ENCODE peak calls at places on chromosomes 3 and 15, in four cellular contexts. K is SK-N-SH, J is HCT116, U is IMR-90. D is an unnamed sample.

GRCh38 chr3:127050733-127051132 is 67.8 kb downstream of the PLXNA1 start:
- DNase-seq in K (no peak), J (no peak), U (no peak), D (no peak)

GRCh38 chr15:70512772-70513362 is 250.5 kb downstream of the UACA start:
- DNase-seq in K (peak; percentile 70), J (peak; percentile 71), U (peak; percentile 51), D (peak; percentile 93)

GRCh38 chr3:173892547-173892946 is 495.0 kb downstream of the NLGN1 start:
- DNase-seq in K (no peak), J (no peak), U (no peak), D (no peak)

GRCh38 chr15:35309886-35310285 is 224.8 kb upstream of the NANOGP8 start:
- DNase-seq in K (no peak), J (no peak), U (peak; percentile 44), D (no peak)

GRCh38 chr15:80599359-80599758 is 95.8 kb upstream of the ABHD17C start:
- DNase-seq in K (no peak), J (no peak), U (peak; percentile 86), D (no peak)

GRCh38 chr15:92130906-92131305 is 262.8 kb upstream of the ST8SIA2 start:
- DNase-seq in K (no peak), J (no peak), U (no peak), D (no peak)

GRCh38 chr3:29274667-29275066 is 6.2 kb upstream of the RBMS3 start:
- DNase-seq in K (no peak), J (no peak), U (no peak), D (no peak)

GRCh38 chr3:143167956-143168355 is 48.4 kb downstream of the CHST2 start:
- DNase-seq in K (no peak), J (no peak), U (peak; percentile 74), D (no peak)

GRCh38 chr15:77014137-77015081 is 19.5 kb downstream of the PSTPIP1 start:
- DNase-seq in K (no peak), J (no peak), U (no peak), D (no peak)

GRCh38 chr3:77051927-77052542 is 12.1 kb downstream of the ROBO2 start:
- DNase-seq in K (peak; percentile 14), J (no peak), U (no peak), D (no peak)

GRCh38 chr15:41630616-41631218 is 29.5 kb upstream of the MGA start:
- DNase-seq in K (no peak), J (no peak), U (no peak), D (no peak)

GRCh38 chr15:60745469-60745971 is 266.6 kb upstream of the ICE2 start:
- DNase-seq in K (no peak), J (no peak), U (peak; percentile 30), D (no peak)

GRCh38 chr15:78061963-78062427 is 15.5 kb downstream of the TBC1D2B start:
- DNase-seq in K (no peak), J (no peak), U (peak; percentile 53), D (no peak)

GRCh38 chr15:83734487-83734886 is 80.6 kb downstream of the ADAMTSL3 start:
- DNase-seq in K (no peak), J (peak; percentile 18), U (no peak), D (peak; percentile 63)

GRCh38 chr15:39851505-39852082 is 68.5 kb downstream of the GPR176 start:
- DNase-seq in K (no peak), J (no peak), U (peak; percentile 68), D (no peak)

GRCh38 chr3:183313764-183314163 is 60.7 kb downstream of the B3GNT5 start:
- DNase-seq in K (no peak), J (no peak), U (no peak), D (no peak)

GRCh38 chr3:46713898-46714552 is 3.6 kb downstream of the PRSS50 start:
- DNase-seq in K (no peak), J (no peak), U (no peak), D (peak; percentile 28)

GRCh38 chr3:13051066-13051465 is 22.2 kb downstream of the IQSEC1 start:
- DNase-seq in K (peak; percentile 63), J (no peak), U (no peak), D (peak; percentile 89)

GRCh38 chr3:192747746-192748145 is 20.4 kb upstream of the FGF12 start:
- DNase-seq in K (no peak), J (no peak), U (no peak), D (peak; percentile 47)

GRCh38 chr3:67783281-67784250 is 129.2 kb upstream of the SUCLG2 start:
- DNase-seq in K (no peak), J (no peak), U (peak; percentile 59), D (no peak)

GRCh38 chr3:48064292-48064829 is 48.1 kb upstream of the MAP4 start:
- DNase-seq in K (no peak), J (no peak), U (peak; percentile 27), D (no peak)

GRCh38 chr15:88658972-88659931 is 20.4 kb downstream of the ISG20 start:
- DNase-seq in K (no peak), J (peak; percentile 34), U (peak; percentile 73), D (no peak)

GRCh38 chr3:187025254-187025655 is 94.9 kb downstream of the ST6GAL1 start:
- DNase-seq in K (no peak), J (no peak), U (no peak), D (peak; percentile 43)

GRCh38 chr3:57729339-57730039 is 26.6 kb upstream of the SLMAP start:
- DNase-seq in K (no peak), J (no peak), U (peak; percentile 35), D (no peak)

GRCh38 chr15:75161106-75161505 is 40.6 kb upstream of the C15orf39 start:
- DNase-seq in K (no peak), J (no peak), U (no peak), D (no peak)

GRCh38 chr15:59247364-59247763 is 40.7 kb downstream of the LDHAL6B start:
- DNase-seq in K (peak; percentile 41), J (no peak), U (peak; percentile 74), D (peak; percentile 89)

GRCh38 chr3:40258555-40258954 is 51.0 kb upstream of the EIF1B start:
- DNase-seq in K (no peak), J (peak; percentile 10), U (peak; percentile 2), D (peak; percentile 57)

GRCh38 chr3:132879651-132880050 is 157.4 kb upstream of the NPHP3 start:
- DNase-seq in K (peak; percentile 28), J (no peak), U (no peak), D (no peak)

GRCh38 chr3:45246236-45246635 is 20.1 kb upstream of the TMEM158 start:
- DNase-seq in K (no peak), J (no peak), U (no peak), D (no peak)

GRCh38 chr3:188283347-188283746 is 129.4 kb downstream of the LPP start:
- DNase-seq in K (no peak), J (no peak), U (peak; percentile 50), D (no peak)

GRCh38 chr3:61978460-61979419 is 394.6 kb downstream of the FEZF2 start:
- DNase-seq in K (no peak), J (no peak), U (no peak), D (no peak)
- H3K4me1 ChIP-seq in K (no peaks in the 10 kb centered on the region), J (peaks cover 6% of the 10 kb centered on the region), U (peaks cover 3% of the 10 kb centered on the region), D (no peaks in the 10 kb centered on the region)

GRCh38 chr3:27532931-27533607 is 48.9 kb upstream of the SLC4A7 start:
- DNase-seq in K (no peak), J (no peak), U (peak; percentile 45), D (peak; percentile 74)
- H3K9ac ChIP-seq in K (peak overlapping the region; percentile 52), J (peak overlapping the region; percentile 57), U (peak overlapping the region; percentile 98), D (no peak overlapping the region)

DNA sequence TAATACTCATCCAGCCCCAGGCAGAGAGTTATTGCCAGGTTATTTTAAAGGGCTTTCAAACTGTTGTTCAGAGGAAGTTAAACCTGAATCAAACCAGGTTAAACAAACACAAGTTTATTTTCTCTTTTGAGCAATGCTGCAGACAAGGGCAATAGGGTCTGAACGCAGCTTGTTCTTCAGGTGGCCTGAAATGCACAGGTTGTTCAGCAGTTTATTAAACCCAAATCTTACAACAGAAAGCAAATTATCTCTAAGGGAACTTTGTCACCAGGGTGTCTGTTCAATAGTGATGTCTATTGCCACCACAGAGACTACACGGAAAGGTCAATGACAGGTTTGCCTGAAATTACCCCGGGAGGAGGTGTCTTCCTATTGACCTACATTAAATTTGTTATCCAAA is 134.0 kb downstream of the IL5RA start:
- DNase-seq in K (no peak), J (no peak), U (no peak), D (no peak)
- H3K4me3 ChIP-seq in K (no peak overlapping the region), J (no peak overlapping the region), U (no peak overlapping the region), D (no peak overlapping the region)

GRCh38 chr3:42652251-42652610 is 1.3 kb upstream of the ZBTB47 start:
- DNase-seq in K (no peak), J (no peak), U (no peak), D (no peak)
- H3K4me1 ChIP-seq in K (peaks cover 24% of the 10 kb centered on the region), J (peaks cover 63% of the 10 kb centered on the region), U (peaks cover 35% of the 10 kb centered on the region), D (peaks cover 10% of the 10 kb centered on the region)

GRCh38 chr3:158763421-158763820 is 31.2 kb upstream of the RARRES1 start:
- DNase-seq in K (no peak), J (no peak), U (no peak), D (no peak)
- H3K9ac ChIP-seq in K (no peak overlapping the region), J (no peak overlapping the region), U (no peak overlapping the region), D (no peak overlapping the region)

GRCh38 chr3:177537612-177538011 is 340.3 kb upstream of the TBL1XR1 start:
- DNase-seq in K (no peak), J (no peak), U (no peak), D (no peak)
- H3K4me3 ChIP-seq in K (no peak overlapping the region), J (no peak overlapping the region), U (no peak overlapping the region), D (no peak overlapping the region)

GRCh38 chr15:52066842-52067544 is 45.6 kb downstream of the BCL2L10 start:
- DNase-seq in K (no peak), J (no peak), U (no peak), D (no peak)
- H3K4me1 ChIP-seq in K (no peaks in the 10 kb centered on the region), J (no peaks in the 10 kb centered on the region), U (no peaks in the 10 kb centered on the region), D (peaks cover 7% of the 10 kb centered on the region)

GRCh38 chr3:185815391-185816282 is 9.2 kb downstream of the IGF2BP2 start:
- DNase-seq in K (no peak), J (no peak), U (peak; percentile 52), D (no peak)
- H3K9ac ChIP-seq in K (peak overlapping the region; percentile 31), J (peak overlapping the region; percentile 8), U (peak overlapping the region; percentile 49), D (no peak overlapping the region)

D was measured in endodermal cell.